ENCODE peak calls at places on chromosomes 3 and 15, in six cellular contexts. C is tibial artery, Q is A549, F is MCF 10A, P is cardiac fibroblast, E is kidney. A is an unnamed sample.

GRCh38 chr3:70996082-70996481 is 587.4 kb downstream of the FOXP1 start:
- DNase-seq in C (no peak), Q (no peak), F (no peak), P (no peak), E (no peak), A (no peak)

GRCh38 chr3:172303181-172303580 is 145.1 kb downstream of the GHSR start:
- DNase-seq in C (no peak), Q (no peak), F (no peak), P (peak; percentile 45), E (no peak), A (no peak)

GRCh38 chr15:51327081-51327480 is 11.3 kb downstream of the CYP19A1 start:
- DNase-seq in C (no peak), Q (no peak), F (no peak), P (no peak), E (no peak), A (no peak)

GRCh38 chr3:27715454-27715806 is 6.7 kb downstream of the EOMES start:
- DNase-seq in C (no peak), Q (no peak), F (no peak), P (no peak), E (no peak), A (no peak)

GRCh38 chr15:51299187-51300015 is 39.0 kb downstream of the CYP19A1 start:
- DNase-seq in C (no peak), Q (no peak), F (no peak), P (no peak), E (no peak), A (no peak)

GRCh38 chr3:37992271-37993066 is 1.9 kb downstream of the VILL start:
- DNase-seq in C (peak; percentile 51), Q (no peak), F (no peak), P (no peak), E (no peak), A (no peak)

GRCh38 chr15:43093026-43093425 is 12.8 kb downstream of the UBR1 start:
- DNase-seq in C (no peak), Q (no peak), F (no peak), P (peak; percentile 31), E (no peak), A (peak; percentile 35)

GRCh38 chr3:53938645-53939044 is 47.0 kb upstream of the SELENOK start:
- DNase-seq in C (no peak), Q (peak; percentile 44), F (peak; percentile 60), P (peak; percentile 72), E (no peak), A (peak; percentile 57)

GRCh38 chr15:81573098-81573746 is 199.2 kb upstream of the TMC3 start:
- DNase-seq in C (no peak), Q (no peak), F (no peak), P (no peak), E (no peak), A (no peak)

GRCh38 chr15:77540346-77541060 is 92.2 kb downstream of the LINGO1 start:
- DNase-seq in C (peak; percentile 54), Q (no peak), F (no peak), P (no peak), E (no peak), A (no peak)

GRCh38 chr15:45166792-45167630 is 20.8 kb downstream of the SHF start:
- DNase-seq in C (peak; percentile 92), Q (peak; percentile 80), F (peak; percentile 88), P (peak; percentile 83), E (peak; percentile 96), A (peak; percentile 67)

GRCh38 chr3:10855871-10856662 is 40.0 kb downstream of the SLC6A11 start:
- DNase-seq in C (no peak), Q (peak; percentile 17), F (no peak), P (peak; percentile 1), E (no peak), A (no peak)

GRCh38 chr3:170493712-170494182 is 75.1 kb downstream of the CLDN11 start:
- DNase-seq in C (no peak), Q (peak; percentile 52), F (peak; percentile 27), P (peak; percentile 70), E (no peak), A (peak; percentile 60)

GRCh38 chr3:23422511-23422851 is 219.4 kb downstream of the UBE2E2 start:
- DNase-seq in C (no peak), Q (no peak), F (no peak), P (no peak), E (no peak), A (no peak)

GRCh38 chr3:70981252-70981933 is 602.1 kb downstream of the FOXP1 start:
- DNase-seq in C (no peak), Q (no peak), F (no peak), P (no peak), E (no peak), A (no peak)

GRCh38 chr3:67863869-67864268 is 209.5 kb upstream of the SUCLG2 start:
- DNase-seq in C (no peak), Q (peak; percentile 36), F (peak; percentile 34), P (peak; percentile 20), E (no peak), A (no peak)
- TF ChIP-seq CTCF in C (no peak), Q (peak; percentile 27), F (no peak), P (peak; percentile 35), E (no peak), A (peak; percentile 65)

GRCh38 chr15:60128710-60129109 is 124.6 kb downstream of the FOXB1 start:
- DNase-seq in C (no peak), Q (no peak), F (no peak), P (no peak), E (no peak), A (no peak)
- TF ChIP-seq CTCF in C (no peak), Q (no peak), F (no peak), P (no peak), E (no peak), A (no peak)

DNA sequence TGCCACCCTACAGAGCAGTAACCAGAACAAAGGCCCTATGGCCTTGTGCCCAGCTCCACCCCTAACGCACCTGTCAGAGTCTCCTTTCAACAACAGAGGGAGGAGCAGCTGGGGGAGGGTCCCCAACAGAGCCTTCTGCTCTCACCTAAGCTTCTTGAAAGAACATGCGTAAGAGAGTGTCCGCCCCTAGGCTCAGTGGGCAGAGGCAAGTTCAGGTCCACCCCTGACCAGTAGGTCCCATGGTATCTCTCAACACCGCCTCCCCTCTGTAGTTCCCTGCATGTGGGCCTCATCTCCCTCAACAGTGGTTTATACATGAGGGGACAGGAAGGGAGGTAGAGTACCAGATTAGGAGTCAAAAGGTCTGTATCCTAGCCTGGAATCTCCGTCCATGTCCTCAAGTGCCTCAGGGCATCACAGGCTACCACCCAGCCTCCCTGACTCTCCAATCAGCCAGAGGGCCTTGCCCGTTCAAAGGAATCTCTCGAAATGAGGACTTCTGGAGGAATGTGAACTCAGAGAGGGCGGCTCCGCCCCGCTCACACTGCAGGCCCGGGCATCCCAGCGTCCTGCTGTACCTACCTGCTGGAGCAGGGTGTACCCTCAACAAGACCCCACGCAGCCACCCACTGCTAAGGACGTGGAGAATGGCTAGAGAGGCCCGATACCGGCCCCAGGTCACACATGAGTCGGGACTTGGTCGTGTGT is 680 bp downstream of the POC1A start:
- DNase-seq in C (no peak), Q (peak; percentile 43), F (peak; percentile 40), P (peak; percentile 27), E (no peak), A (peak; percentile 73)
- TF ChIP-seq CTCF in C (no peak), Q (no peak), F (no peak), P (no peak), E (no peak), A (no peak)

GRCh38 chr15:98649621-98649995 is 1.3 kb downstream of the IGF1R start:
- DNase-seq in C (peak; percentile 73), Q (no peak), F (no peak), P (peak; percentile 29), E (peak; percentile 81), A (no peak)

GRCh38 chr15:98646546-98647025 is 1.8 kb upstream of the IGF1R start:
- DNase-seq in C (no peak), Q (no peak), F (no peak), P (no peak), E (no peak), A (no peak)

GRCh38 chr15:98647774-98648653 is at the start of gene IGF1R:
- DNase-seq in C (peak; percentile 92), Q (peak; percentile 92), F (peak; percentile 83), P (peak; percentile 86), E (peak; percentile 95), A (peak; percentile 82)

GRCh38 chr15:98648654-98649537 is 557 bp downstream of the IGF1R start:
- DNase-seq in C (peak; percentile 78), Q (peak; percentile 71), F (peak; percentile 63), P (peak; percentile 56), E (peak; percentile 89), A (peak; percentile 30)

DNA sequence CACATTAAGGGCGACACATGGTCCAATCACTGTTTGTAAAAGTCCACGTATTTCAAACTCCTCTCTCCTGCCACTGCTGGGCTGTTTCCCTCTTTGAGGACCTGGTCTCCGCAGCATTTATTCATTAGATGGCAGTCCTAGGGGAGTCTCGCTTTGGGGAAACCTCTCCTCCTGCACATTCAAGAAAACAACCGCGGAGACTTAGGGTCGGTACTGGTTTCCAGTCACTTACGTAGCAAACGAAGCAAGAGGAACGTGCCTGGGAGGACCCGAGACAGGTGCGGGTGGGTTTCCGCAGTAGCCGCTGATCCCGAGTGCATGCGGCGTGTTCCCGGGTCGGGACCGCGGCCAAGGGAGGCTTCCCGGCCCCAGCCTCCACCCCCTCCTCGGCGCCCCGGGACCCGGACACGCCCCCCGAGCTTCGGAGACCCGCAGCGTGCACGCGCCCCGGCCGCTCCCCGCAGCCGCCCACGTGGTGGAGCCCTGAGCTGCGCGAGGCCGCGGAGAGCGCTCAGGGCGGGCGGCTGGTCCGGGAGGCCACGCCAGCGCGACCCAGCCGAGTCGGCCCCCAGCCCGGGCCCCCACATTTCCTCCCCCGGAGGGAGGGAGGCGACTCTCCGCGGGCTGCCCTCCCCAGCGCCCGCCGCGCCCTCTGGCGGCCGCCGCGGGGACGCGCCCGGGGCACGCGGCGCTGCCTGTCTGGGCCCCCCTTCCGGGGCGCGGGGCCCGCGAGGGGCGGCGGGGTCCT is 1.1 kb upstream of the IGF1R start:
- DNase-seq in C (peak; percentile 82), Q (peak; percentile 91), F (no peak), P (peak; percentile 47), E (peak; percentile 92), A (peak; percentile 62)
- TF ChIP-seq CTCF in C (peak; percentile 91), Q (peak; percentile 92), F (peak; percentile 76), P (peak; percentile 3), E (peak; percentile 53), A (peak; percentile 77)

DNA sequence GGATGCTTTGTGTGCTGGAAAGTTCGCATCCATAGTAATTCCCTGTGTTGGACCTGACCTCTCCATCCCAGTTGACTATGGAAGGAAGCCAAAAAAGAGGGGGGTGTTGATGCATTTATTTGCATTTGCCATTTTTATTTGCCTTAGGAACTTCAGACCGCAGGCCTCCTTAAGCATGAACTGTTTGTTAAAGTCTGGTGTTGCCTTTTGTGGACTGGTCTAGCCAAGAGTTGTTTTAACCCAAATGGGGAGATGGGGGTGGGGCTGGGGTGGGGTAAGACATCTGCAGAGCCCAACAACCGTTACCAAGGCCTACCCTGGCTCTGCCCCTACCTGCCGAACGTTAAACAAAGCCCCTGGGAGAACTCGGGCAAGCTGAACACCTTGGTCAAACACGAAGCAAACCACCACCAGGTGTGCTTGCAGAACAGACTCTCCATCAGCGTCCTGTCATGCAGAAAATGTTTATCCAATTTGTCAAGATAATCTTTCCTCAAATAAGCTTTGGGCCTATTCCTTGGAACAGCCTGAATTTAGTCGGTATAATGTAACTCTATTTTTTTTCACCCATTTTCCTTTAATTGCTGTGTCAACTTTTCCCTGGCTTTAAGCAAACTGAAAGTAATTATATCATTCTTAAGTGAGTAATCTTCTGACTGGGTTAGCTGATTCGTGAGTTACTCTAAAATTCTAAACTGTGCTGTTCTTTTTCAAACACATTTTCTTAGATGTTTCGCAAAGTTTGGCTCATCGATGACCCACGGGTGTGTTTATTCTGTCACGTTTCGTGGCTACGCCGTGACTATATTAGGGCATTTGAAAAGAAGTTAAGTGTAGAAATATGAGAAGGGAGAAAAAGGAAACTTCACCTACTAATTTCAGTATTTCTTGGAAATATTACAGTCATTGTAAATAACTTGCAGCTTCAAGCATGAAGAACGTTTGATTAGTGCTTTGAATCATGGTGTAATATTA is 127.5 kb downstream of the SOX2 start:
- DNase-seq in C (no peak), Q (peak; percentile 6), F (no peak), P (no peak), E (no peak), A (no peak)
- TF ChIP-seq CTCF in C (no peak), Q (no peak), F (no peak), P (no peak), E (no peak), A (no peak)